ENCODE peak calls at places on chromosomes 7 and 10, in four cellular contexts. H is HepG2, O is K562, X is GM12878. P is an unnamed sample.

GRCh38 chr10:133117036-133117687 is 29.4 kb downstream of the ADGRA1 start:
- DNase-seq in H (no peak), O (no peak), X (no peak), P (no peak)

GRCh38 chr7:150515248-150515647 is 576 bp downstream of the GIMAP7 start:
- DNase-seq in H (no peak), O (no peak), X (no peak), P (no peak)

GRCh38 chr10:118102116-118102515 is 55.4 kb upstream of the RAB11FIP2 start:
- DNase-seq in H (no peak), O (no peak), X (no peak), P (no peak)

GRCh38 chr10:73899401-73899780 is 11.5 kb upstream of the PLAU start:
- DNase-seq in H (no peak), O (no peak), X (no peak), P (no peak)

GRCh38 chr7:44995555-44996493 is 4.2 kb upstream of the CCM2 start:
- DNase-seq in H (no peak), O (no peak), X (peak), P (no peak)

GRCh38 chr10:46033602-46034011 is 3.2 kb upstream of the NCOA4 start:
- DNase-seq in H (peak), O (no peak), X (no peak), P (no peak)

GRCh38 chr7:98365863-98366561 is 34.9 kb downstream of the BAIAP2L1 start:
- DNase-seq in H (no peak), O (no peak), X (no peak), P (no peak)

GRCh38 chr7:157337316-157338149 is 729 bp downstream of the DNAJB6 start:
- DNase-seq in H (peak), O (peak), X (no peak), P (peak)

GRCh38 chr10:77836299-77836820 is 90.2 kb downstream of the DLG5 start:
- DNase-seq in H (no peak), O (peak), X (peak), P (peak)

DNA sequence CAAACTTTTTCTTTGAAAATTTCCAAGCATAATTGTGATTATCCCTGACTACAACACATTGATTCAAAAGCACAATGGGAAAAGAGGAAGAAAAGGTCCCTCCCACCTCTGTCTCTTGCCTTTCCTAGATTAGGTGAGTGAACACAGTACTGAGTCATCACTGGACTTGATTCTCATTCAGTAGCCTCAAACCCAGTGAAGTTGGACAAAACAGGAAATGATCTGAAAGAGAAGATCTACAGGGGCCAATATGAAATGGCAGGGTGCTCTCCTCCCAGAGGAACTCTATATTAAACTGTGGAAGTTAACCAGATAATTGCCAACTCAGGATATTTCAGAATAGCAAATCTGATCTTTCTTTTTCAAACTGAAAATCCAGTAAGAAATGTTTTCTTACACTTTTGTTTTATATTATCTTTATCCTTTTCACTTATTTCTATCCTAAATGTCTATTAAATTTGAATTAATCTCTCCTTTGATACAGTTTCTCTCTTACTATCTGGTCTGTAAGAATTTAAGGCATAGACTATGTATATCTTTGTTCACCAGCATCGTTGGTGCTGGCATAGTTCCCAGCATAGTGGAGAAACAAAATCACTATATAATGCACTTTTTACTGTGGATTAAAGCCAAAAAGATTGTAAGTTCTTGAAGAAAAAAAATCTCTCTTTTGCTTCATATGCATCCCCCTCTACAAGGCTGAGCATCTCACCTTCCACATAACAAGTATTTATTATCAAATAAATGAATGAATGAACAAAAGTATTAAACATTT is 41.4 kb upstream of the IKZF1 start:
- DNase-seq in H (no peak), O (no peak), X (no peak), P (no peak)
- TF ChIP-seq KDM1A in H (no peak), O (no peak), X (no peak), P (no peak)

GRCh38 chr10:23016636-23017035 is 78.7 kb upstream of the MSRB2 start:
- DNase-seq in H (no peak), O (no peak), X (no peak), P (no peak)

GRCh38 chr10:23024002-23024401 is 71.4 kb upstream of the MSRB2 start:
- DNase-seq in H (no peak), O (no peak), X (no peak), P (no peak)

GRCh38 chr10:23021430-23021829 is 73.9 kb upstream of the MSRB2 start:
- DNase-seq in H (no peak), O (no peak), X (no peak), P (no peak)
- TF ChIP-seq ESRRA in H (no peak), O (no peak), X (no peak), P (no peak)

GRCh38 chr10:96830511-96831199 is 1.4 kb upstream of the LCOR start:
- DNase-seq in H (peak), O (no peak), X (peak), P (peak)
- TF ChIP-seq KDM1A in H (no peak), O (no peak), X (no peak), P (no peak)

DNA sequence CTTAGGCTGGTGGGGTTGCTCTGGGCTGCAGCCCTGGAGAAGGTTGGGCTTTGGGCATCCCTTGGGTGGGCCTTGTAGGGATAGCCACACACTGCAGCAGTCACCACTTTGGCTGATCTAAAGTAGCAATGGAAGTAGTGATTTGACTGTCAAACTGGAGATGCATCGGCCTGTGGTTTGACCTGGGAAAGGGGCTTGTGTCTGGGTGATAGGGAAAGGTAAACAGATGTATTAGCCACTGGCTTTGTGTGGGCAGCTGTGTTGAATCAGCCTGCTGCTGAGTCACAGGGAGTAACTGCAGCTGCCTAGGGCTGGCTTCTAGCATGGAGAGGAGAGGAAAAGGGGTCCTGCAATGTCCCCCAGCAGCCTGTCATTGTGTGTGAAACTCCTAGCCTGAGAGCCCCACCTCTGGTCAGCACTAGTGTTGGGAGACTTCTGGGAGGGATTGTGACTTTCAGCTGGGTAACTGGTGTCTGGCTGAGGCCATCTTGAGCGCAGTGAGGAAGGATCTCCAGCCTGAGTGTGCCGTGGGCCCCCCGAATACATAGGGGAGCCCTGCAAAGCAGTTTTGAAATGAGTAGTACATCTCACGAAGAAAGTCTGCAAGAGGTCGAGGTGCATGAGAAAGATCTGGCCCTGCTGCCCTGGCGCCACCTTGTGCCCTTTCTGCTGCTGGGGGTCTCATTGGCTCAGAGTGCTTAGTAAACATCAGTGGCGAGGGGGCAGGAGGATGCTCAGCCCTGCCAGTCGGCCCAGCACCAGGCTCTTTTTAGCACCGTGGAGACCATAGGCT is 117.3 kb downstream of the FANK1 start:
- DNase-seq in H (no peak), O (peak), X (no peak), P (peak)
- TF ChIP-seq ESRRA in H (no peak), O (no peak), X (no peak), P (no peak)

GRCh38 chr7:40248681-40249080 is 113.9 kb downstream of the SUGCT start:
- DNase-seq in H (no peak), O (no peak), X (no peak), P (no peak)
- TF ChIP-seq KDM1A in H (no peak), O (no peak), X (no peak), P (no peak)

DNA sequence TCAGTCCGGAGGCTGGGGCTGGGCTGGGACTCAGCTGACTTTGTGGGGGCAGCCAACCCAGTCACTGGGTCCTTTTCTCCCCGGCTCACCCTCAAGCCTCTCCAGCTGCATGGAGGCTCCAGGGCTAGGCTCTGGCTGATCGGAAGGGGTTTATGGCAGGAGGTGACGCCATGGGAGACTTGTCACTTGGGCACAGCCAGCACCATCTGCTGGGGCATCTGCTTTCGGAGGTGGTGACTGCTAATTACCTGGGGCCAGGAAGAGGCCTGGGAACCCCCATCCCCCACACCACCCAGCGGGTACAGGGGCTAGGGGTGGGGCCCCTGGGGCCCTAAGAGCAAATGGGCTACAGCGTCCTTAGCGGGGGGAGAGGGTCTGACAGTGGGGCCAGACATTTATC is 1.5 kb upstream of the LFNG start:
- DNase-seq in H (no peak), O (no peak), X (no peak), P (no peak)
- TF ChIP-seq ESRRA in H (no peak), O (no peak), X (no peak), P (no peak)

DNA sequence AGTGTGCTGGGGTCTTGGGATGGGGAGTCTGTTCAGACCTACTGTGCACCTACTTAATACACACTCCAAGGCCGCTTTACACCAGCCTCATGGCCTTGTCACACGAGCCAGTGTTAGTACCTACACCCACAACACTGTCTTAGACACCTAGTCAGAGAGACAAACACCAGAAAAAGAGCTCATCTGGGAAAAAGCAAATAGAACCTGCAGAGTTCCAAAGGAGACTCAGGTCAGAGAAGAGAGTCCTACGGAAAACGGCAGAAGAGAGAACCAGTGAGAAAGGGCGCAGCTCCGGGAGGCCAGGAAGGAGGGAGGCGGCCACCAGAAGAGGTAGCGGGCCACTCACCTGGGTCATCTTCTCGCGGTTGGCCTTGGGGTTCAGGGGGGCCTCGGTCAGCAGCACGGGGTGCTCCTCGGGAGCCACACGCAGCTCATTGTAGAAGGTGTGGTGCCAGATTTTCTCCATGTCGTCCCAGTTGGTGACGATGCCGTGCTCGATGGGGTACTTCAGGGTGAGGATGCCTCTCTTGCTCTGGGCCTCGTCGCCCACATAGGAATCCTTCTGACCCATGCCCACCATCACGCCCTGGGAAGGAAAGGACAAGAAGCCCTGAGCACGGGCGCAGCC is 105.3 kb upstream of the TNRC18 start:
- DNase-seq in H (no peak), O (no peak), X (no peak), P (no peak)
- TF ChIP-seq KDM1A in H (no peak), O (no peak), X (no peak), P (no peak)

GRCh38 chr10:121771957-121772356 is 155.9 kb downstream of the ATE1 start:
- DNase-seq in H (no peak), O (no peak), X (no peak), P (no peak)
- TF ChIP-seq ESRRA in H (no peak), O (no peak), X (no peak), P (no peak)

GRCh38 chr10:86344714-86345161 is 21.9 kb downstream of the GRID1 start:
- DNase-seq in H (no peak), O (no peak), X (no peak), P (no peak)

GRCh38 chr10:86346169-86346793 is 20.3 kb downstream of the GRID1 start:
- DNase-seq in H (no peak), O (no peak), X (no peak), P (no peak)

GRCh38 chr10:86346794-86347665 is 19.6 kb downstream of the GRID1 start:
- DNase-seq in H (no peak), O (no peak), X (no peak), P (no peak)

GRCh38 chr10:86344281-86344680 is 22.3 kb downstream of the GRID1 start:
- DNase-seq in H (no peak), O (no peak), X (no peak), P (no peak)

GRCh38 chr10:86345296-86346168 is 21.1 kb downstream of the GRID1 start:
- DNase-seq in H (no peak), O (no peak), X (no peak), P (peak)
- TF ChIP-seq KDM1A in H (no peak), O (no peak), X (no peak), P (no peak)

P was measured in A549.